ENCODE peak calls at places on chromosomes 6 and 20, in seven cellular contexts. One of them, this sample, is unnamed. For H3K4me1, the result is how much of the 10 kb centered on the place peaks cover.

GRCh38 chr20:48683467-48684175 is 144.2 kb downstream of the PREX1 start:
- DNase-seq in A549: no peak
- DNase-seq in CD8-positive, alpha-beta T cell: no peak
- DNase-seq in neural progenitor cell: no peak
- DNase-seq in heart right ventricle: no peak
- DNase-seq in mammary epithelial cell: no peak
- DNase-seq in body of pancreas: no peak
- DNase-seq in this sample: no peak

GRCh38 chr20:32585011-32585518 is at the start of gene NOL4L:
- DNase-seq in neural progenitor cell: peak
- DNase-seq in body of pancreas: no peak
- DNase-seq in A549: no peak
- DNase-seq in heart right ventricle: no peak
- DNase-seq in mammary epithelial cell: peak
- DNase-seq in CD8-positive, alpha-beta T cell: no peak
- DNase-seq in this sample: no peak

GRCh38 chr20:50915424-50915823 is 15.8 kb downstream of the ADNP start:
- DNase-seq in CD8-positive, alpha-beta T cell: no peak
- DNase-seq in body of pancreas: no peak
- DNase-seq in A549: no peak
- DNase-seq in neural progenitor cell: no peak
- DNase-seq in heart right ventricle: no peak
- DNase-seq in mammary epithelial cell: peak
- DNase-seq in this sample: no peak

GRCh38 chr20:35009665-35010328 is 54.1 kb downstream of the MYH7B start:
- DNase-seq in neural progenitor cell: no peak
- DNase-seq in A549: no peak
- DNase-seq in CD8-positive, alpha-beta T cell: no peak
- DNase-seq in body of pancreas: peak
- DNase-seq in heart right ventricle: no peak
- DNase-seq in mammary epithelial cell: no peak
- DNase-seq in this sample: no peak

GRCh38 chr20:49987868-49988690 is 5.3 kb downstream of the SNAI1 start:
- DNase-seq in heart right ventricle: no peak
- DNase-seq in A549: no peak
- DNase-seq in body of pancreas: no peak
- DNase-seq in neural progenitor cell: no peak
- DNase-seq in CD8-positive, alpha-beta T cell: no peak
- DNase-seq in mammary epithelial cell: no peak
- DNase-seq in this sample: no peak

GRCh38 chr6:35457907-35458306 is 5.8 kb downstream of the FANCE start:
- DNase-seq in heart right ventricle: no peak
- DNase-seq in neural progenitor cell: no peak
- DNase-seq in body of pancreas: no peak
- DNase-seq in A549: no peak
- DNase-seq in CD8-positive, alpha-beta T cell: no peak
- DNase-seq in mammary epithelial cell: no peak
- DNase-seq in this sample: no peak

GRCh38 chr6:137487947-137488735 is 6.1 kb downstream of the OLIG3 start:
- DNase-seq in A549: no peak
- DNase-seq in heart right ventricle: no peak
- DNase-seq in neural progenitor cell: peak
- DNase-seq in body of pancreas: no peak
- DNase-seq in mammary epithelial cell: no peak
- DNase-seq in CD8-positive, alpha-beta T cell: no peak
- DNase-seq in this sample: no peak

GRCh38 chr20:3670511-3670910 is 7.3 kb upstream of the GFRA4 start:
- DNase-seq in A549: no peak
- DNase-seq in heart right ventricle: no peak
- DNase-seq in body of pancreas: no peak
- DNase-seq in mammary epithelial cell: no peak
- DNase-seq in CD8-positive, alpha-beta T cell: no peak
- DNase-seq in neural progenitor cell: peak
- DNase-seq in this sample: no peak

GRCh38 chr6:51927450-51927849 is 160.0 kb downstream of the PKHD1 start:
- DNase-seq in neural progenitor cell: no peak
- DNase-seq in body of pancreas: no peak
- DNase-seq in mammary epithelial cell: no peak
- DNase-seq in CD8-positive, alpha-beta T cell: no peak
- DNase-seq in A549: no peak
- DNase-seq in heart right ventricle: no peak
- DNase-seq in this sample: no peak

DNA sequence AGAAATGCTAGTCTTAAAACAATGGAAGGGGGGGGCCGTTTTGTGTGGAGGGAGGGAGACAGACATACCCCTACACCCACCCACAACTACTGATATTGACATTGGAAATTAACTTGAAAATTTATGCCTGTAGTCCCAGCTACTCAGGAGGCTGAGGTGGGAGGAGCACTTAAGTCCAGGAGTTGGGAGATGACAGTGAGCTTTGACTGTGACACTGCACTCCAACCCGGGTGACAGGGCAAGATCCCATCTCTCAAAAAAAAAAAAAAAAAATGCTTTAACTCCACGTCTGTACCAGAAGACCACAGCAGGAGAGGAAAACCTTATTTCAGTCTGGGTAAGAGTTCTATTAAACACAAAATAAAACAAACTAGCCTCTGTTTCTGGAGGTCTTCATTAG is 2.2 kb downstream of the TBC1D20 start:
- DNase-seq in heart right ventricle: no peak
- DNase-seq in mammary epithelial cell: no peak
- DNase-seq in CD8-positive, alpha-beta T cell: no peak
- DNase-seq in neural progenitor cell: no peak
- DNase-seq in A549: no peak
- DNase-seq in body of pancreas: no peak
- DNase-seq in this sample: no peak
- H3K4me3 ChIP-seq in heart right ventricle: no peak
- H3K4me3 ChIP-seq in mammary epithelial cell: peak
- H3K4me3 ChIP-seq in CD8-positive, alpha-beta T cell: no peak
- H3K4me3 ChIP-seq in neural progenitor cell: peak
- H3K4me3 ChIP-seq in A549: no peak
- H3K4me3 ChIP-seq in body of pancreas: no peak
- H3K4me3 ChIP-seq in this sample: no peak

GRCh38 chr20:41005361-41005729 is 23.3 kb upstream of the TOP1 start:
- DNase-seq in A549: peak
- DNase-seq in mammary epithelial cell: peak
- DNase-seq in heart right ventricle: peak
- DNase-seq in CD8-positive, alpha-beta T cell: no peak
- DNase-seq in neural progenitor cell: no peak
- DNase-seq in body of pancreas: peak
- DNase-seq in this sample: no peak
- TF ChIP-seq CTCF in A549: no peak
- TF ChIP-seq CTCF in mammary epithelial cell: no peak
- TF ChIP-seq CTCF in heart right ventricle: no peak
- TF ChIP-seq CTCF in CD8-positive, alpha-beta T cell: no peak
- TF ChIP-seq CTCF in neural progenitor cell: no peak
- TF ChIP-seq CTCF in body of pancreas: no peak
- TF ChIP-seq CTCF in this sample: no peak

GRCh38 chr6:149061933-149062332 is 255.6 kb upstream of the TAB2 start:
- DNase-seq in body of pancreas: no peak
- DNase-seq in A549: no peak
- DNase-seq in neural progenitor cell: no peak
- DNase-seq in CD8-positive, alpha-beta T cell: no peak
- DNase-seq in mammary epithelial cell: no peak
- DNase-seq in heart right ventricle: no peak
- DNase-seq in this sample: no peak
- H3K4me1 ChIP-seq in body of pancreas: half or more
- H3K4me1 ChIP-seq in A549: under half
- H3K4me1 ChIP-seq in neural progenitor cell: under half
- H3K4me1 ChIP-seq in CD8-positive, alpha-beta T cell: under half
- H3K4me1 ChIP-seq in mammary epithelial cell: under half
- H3K4me1 ChIP-seq in heart right ventricle: under half
- H3K4me1 ChIP-seq in this sample: under half

GRCh38 chr20:26207237-26207966 is 510.7 kb upstream of the ZNF337 start:
- DNase-seq in CD8-positive, alpha-beta T cell: no peak
- DNase-seq in neural progenitor cell: no peak
- DNase-seq in A549: no peak
- DNase-seq in heart right ventricle: no peak
- DNase-seq in body of pancreas: no peak
- DNase-seq in mammary epithelial cell: no peak
- DNase-seq in this sample: no peak

GRCh38 chr20:26208296-26209091 is 511.8 kb upstream of the ZNF337 start:
- DNase-seq in A549: no peak
- DNase-seq in mammary epithelial cell: peak
- DNase-seq in body of pancreas: no peak
- DNase-seq in CD8-positive, alpha-beta T cell: peak
- DNase-seq in heart right ventricle: no peak
- DNase-seq in neural progenitor cell: peak
- DNase-seq in this sample: no peak

GRCh38 chr20:26214991-26215390 is 518.3 kb upstream of the ZNF337 start:
- DNase-seq in neural progenitor cell: no peak
- DNase-seq in mammary epithelial cell: no peak
- DNase-seq in heart right ventricle: no peak
- DNase-seq in A549: no peak
- DNase-seq in CD8-positive, alpha-beta T cell: no peak
- DNase-seq in body of pancreas: no peak
- DNase-seq in this sample: no peak

GRCh38 chr20:26205350-26205749 is 508.7 kb upstream of the ZNF337 start:
- DNase-seq in heart right ventricle: no peak
- DNase-seq in mammary epithelial cell: no peak
- DNase-seq in CD8-positive, alpha-beta T cell: no peak
- DNase-seq in A549: no peak
- DNase-seq in body of pancreas: no peak
- DNase-seq in neural progenitor cell: no peak
- DNase-seq in this sample: no peak

GRCh38 chr20:26209171-26209941 is 512.7 kb upstream of the ZNF337 start:
- DNase-seq in heart right ventricle: no peak
- DNase-seq in A549: no peak
- DNase-seq in neural progenitor cell: peak
- DNase-seq in mammary epithelial cell: peak
- DNase-seq in CD8-positive, alpha-beta T cell: no peak
- DNase-seq in body of pancreas: no peak
- DNase-seq in this sample: no peak
- H3K4me3 ChIP-seq in heart right ventricle: peak
- H3K4me3 ChIP-seq in A549: peak
- H3K4me3 ChIP-seq in neural progenitor cell: peak
- H3K4me3 ChIP-seq in mammary epithelial cell: no peak
- H3K4me3 ChIP-seq in CD8-positive, alpha-beta T cell: peak
- H3K4me3 ChIP-seq in body of pancreas: no peak
- H3K4me3 ChIP-seq in this sample: no peak

GRCh38 chr20:33600414-33600813 is 61.7 kb upstream of the C20orf144 start:
- DNase-seq in CD8-positive, alpha-beta T cell: no peak
- DNase-seq in body of pancreas: no peak
- DNase-seq in A549: no peak
- DNase-seq in heart right ventricle: no peak
- DNase-seq in mammary epithelial cell: no peak
- DNase-seq in neural progenitor cell: no peak
- DNase-seq in this sample: no peak
- TF ChIP-seq CTCF in CD8-positive, alpha-beta T cell: no peak
- TF ChIP-seq CTCF in body of pancreas: no peak
- TF ChIP-seq CTCF in A549: no peak
- TF ChIP-seq CTCF in heart right ventricle: no peak
- TF ChIP-seq CTCF in mammary epithelial cell: no peak
- TF ChIP-seq CTCF in neural progenitor cell: peak
- TF ChIP-seq CTCF in this sample: no peak

GRCh38 chr6:24664049-24664987 is 2.4 kb downstream of the TDP2 start:
- DNase-seq in neural progenitor cell: no peak
- DNase-seq in heart right ventricle: no peak
- DNase-seq in body of pancreas: no peak
- DNase-seq in A549: no peak
- DNase-seq in CD8-positive, alpha-beta T cell: no peak
- DNase-seq in mammary epithelial cell: no peak
- DNase-seq in this sample: no peak
- H3K4me1 ChIP-seq in neural progenitor cell: under half
- H3K4me1 ChIP-seq in heart right ventricle: under half
- H3K4me1 ChIP-seq in body of pancreas: under half
- H3K4me1 ChIP-seq in A549: half or more
- H3K4me1 ChIP-seq in CD8-positive, alpha-beta T cell: under half
- H3K4me1 ChIP-seq in mammary epithelial cell: under half
- H3K4me1 ChIP-seq in this sample: under half

This sample was measured in Caco-2.